ENCODE peak calls at places on chromosome 17, in seven cellular contexts. N is left ventricle myocardium inferior, Y is WERI-Rb-1, G is testis, F is epithelial cell of esophagus, L is B cell, V is foreskin fibroblast. Q is an unnamed sample.

GRCh38 chr17:47413872-47414271 is 90.1 kb downstream of the EFCAB13 start:
- DNase-seq in N (no peak), Y (no peak), G (no peak), L (no peak), F (no peak), V (peak; percentile 28), Q (no peak)

GRCh38 chr17:66444001-66444400 is 141.6 kb downstream of the PRKCA start:
- DNase-seq in L (no peak), F (no peak), N (no peak), V (no peak), G (no peak), Y (no peak), Q (no peak)

GRCh38 chr17:82810644-82811430 is 29.0 kb downstream of the ZNF750 start:
- DNase-seq in L (no peak), F (no peak), V (no peak), N (no peak), G (no peak), Y (no peak), Q (no peak)

GRCh38 chr17:74040729-74041128 is 162.7 kb upstream of the RPL38 start:
- DNase-seq in F (no peak), Y (no peak), N (no peak), V (no peak), G (no peak), L (no peak), Q (no peak)

GRCh38 chr17:83080641-83081560 is 1.5 kb downstream of the METRNL start:
- DNase-seq in N (no peak), F (peak; percentile 16), Y (no peak), G (no peak), V (peak; percentile 71), L (peak; percentile 74), Q (no peak)

GRCh38 chr17:4519361-4519788 is 20.7 kb downstream of the SPNS2 start:
- DNase-seq in N (peak; percentile 75), V (no peak), G (peak; percentile 55), Y (no peak), F (no peak), L (no peak), Q (no peak)

GRCh38 chr17:78313735-78314648 is 45.9 kb downstream of the SOCS3 start:
- DNase-seq in G (peak; percentile 51), N (peak; percentile 80), V (peak; percentile 91), L (peak; percentile 43), Y (no peak), F (peak; percentile 90), Q (no peak)

GRCh38 chr17:39054111-39054645 is 87.0 kb upstream of the FBXO47 start:
- DNase-seq in G (peak; percentile 64), N (no peak), V (no peak), L (no peak), F (no peak), Y (no peak), Q (no peak)

GRCh38 chr17:67993998-67994361 is 2.3 kb downstream of the C17orf58 start:
- DNase-seq in V (peak; percentile 26), N (no peak), L (no peak), Y (no peak), F (no peak), G (no peak), Q (no peak)

GRCh38 chr17:79931517-79932309 is 92.5 kb upstream of the CBX4 start:
- DNase-seq in G (no peak), V (peak; percentile 51), Y (no peak), L (no peak), F (peak; percentile 44), N (no peak), Q (no peak)

GRCh38 chr17:38914741-38915638 is 10.4 kb upstream of the LASP1NB start:
- DNase-seq in V (no peak), N (no peak), Y (no peak), L (no peak), F (no peak), G (peak; percentile 14), Q (no peak)

GRCh38 chr17:17900615-17901520 is 64.1 kb upstream of the SREBF1 start:
- DNase-seq in G (peak; percentile 90), V (peak; percentile 100), F (peak; percentile 64), L (no peak), Y (no peak), N (peak; percentile 81), Q (no peak)

GRCh38 chr17:33929181-33929724 is 325.8 kb upstream of the CCL2 start:
- DNase-seq in G (no peak), Y (no peak), N (no peak), V (no peak), L (no peak), F (no peak), Q (no peak)

GRCh38 chr17:77424585-77425344 is 284.0 kb downstream of the SEC14L1 start:
- DNase-seq in V (peak; percentile 99), N (peak; percentile 95), F (no peak), Y (no peak), G (peak; percentile 96), L (no peak), Q (no peak)

GRCh38 chr17:4986951-4987766 is at the start of gene CAMTA2:
- DNase-seq in L (peak; percentile 89), N (peak; percentile 95), F (peak; percentile 64), V (peak; percentile 92), Y (peak; percentile 94), G (peak; percentile 94), Q (peak; percentile 86)

GRCh38 chr17:63295839-63296590 is 150.1 kb downstream of the CYB561 start:
- DNase-seq in G (no peak), Y (no peak), V (no peak), L (no peak), F (no peak), N (no peak), Q (no peak)

GRCh38 chr17:10875984-10876555 is 38.2 kb upstream of the PIRT start:
- DNase-seq in F (peak; percentile 39), N (no peak), V (peak; percentile 28), L (no peak), G (peak; percentile 68), Y (peak; percentile 62), Q (no peak)

GRCh38 chr17:10033982-10034381 is 128.9 kb upstream of the RCVRN start:
- DNase-seq in L (no peak), F (no peak), Y (no peak), N (no peak), V (no peak), G (no peak), Q (peak; percentile 85)

GRCh38 chr17:80353718-80354275 is 61.2 kb upstream of the ENDOV start:
- DNase-seq in V (no peak), L (no peak), F (no peak), G (no peak), N (no peak), Y (no peak), Q (no peak)

GRCh38 chr17:61235001-61235820 is 164.4 kb upstream of the TBX2 start:
- DNase-seq in V (no peak), Y (peak; percentile 41), F (no peak), N (no peak), G (no peak), L (no peak), Q (no peak)

GRCh38 chr17:3976675-3977171 is 12.5 kb upstream of the ATP2A3 start:
- DNase-seq in L (no peak), G (peak; percentile 39), N (peak; percentile 88), F (no peak), Y (no peak), V (no peak), Q (no peak)

GRCh38 chr17:2346475-2346874 is 9.2 kb downstream of the SGSM2 start:
- DNase-seq in L (no peak), V (no peak), G (no peak), N (no peak), F (peak; percentile 82), Y (no peak), Q (no peak)

GRCh38 chr17:60151355-60151754 is 1.6 kb downstream of the CA4 start:
- DNase-seq in V (no peak), G (no peak), F (peak; percentile 11), Y (peak; percentile 67), L (no peak), N (no peak), Q (no peak)

GRCh38 chr17:72715906-72716572 is 376.4 kb downstream of the SLC39A11 start:
- DNase-seq in V (peak; percentile 94), Y (no peak), L (no peak), N (no peak), F (peak; percentile 92), G (no peak), Q (no peak)

GRCh38 chr17:79950711-79951110 is 85.0 kb downstream of the TBC1D16 start:
- DNase-seq in F (no peak), G (no peak), N (no peak), L (peak; percentile 24), V (no peak), Y (peak; percentile 6), Q (no peak)

GRCh38 chr17:77288115-77288619 is 147.4 kb downstream of the SEC14L1 start:
- DNase-seq in G (no peak), V (no peak), Y (no peak), L (no peak), N (no peak), F (peak; percentile 82), Q (no peak)

GRCh38 chr17:4540224-4541040 is 14.8 kb downstream of the MYBBP1A start:
- DNase-seq in N (no peak), L (no peak), Y (no peak), V (no peak), F (no peak), G (no peak), Q (no peak)

GRCh38 chr17:19785854-19786253 is 37.8 kb upstream of the ALDH3A1 start:
- DNase-seq in N (no peak), F (no peak), G (no peak), Y (peak; percentile 40), L (no peak), V (no peak), Q (no peak)
- TF ChIP-seq CTCF in N (no peak), F (peak; percentile 30), G (no peak), Y (peak; percentile 69), L (no peak), V (peak; percentile 11), Q (no peak)

GRCh38 chr17:43611230-43611969 is 50.3 kb downstream of the MEOX1 start:
- DNase-seq in F (no peak), L (no peak), V (no peak), N (no peak), Y (no peak), G (no peak), Q (no peak)
- TF ChIP-seq CTCF in F (no peak), L (no peak), V (no peak), N (no peak), Y (no peak), G (no peak), Q (no peak)

DNA sequence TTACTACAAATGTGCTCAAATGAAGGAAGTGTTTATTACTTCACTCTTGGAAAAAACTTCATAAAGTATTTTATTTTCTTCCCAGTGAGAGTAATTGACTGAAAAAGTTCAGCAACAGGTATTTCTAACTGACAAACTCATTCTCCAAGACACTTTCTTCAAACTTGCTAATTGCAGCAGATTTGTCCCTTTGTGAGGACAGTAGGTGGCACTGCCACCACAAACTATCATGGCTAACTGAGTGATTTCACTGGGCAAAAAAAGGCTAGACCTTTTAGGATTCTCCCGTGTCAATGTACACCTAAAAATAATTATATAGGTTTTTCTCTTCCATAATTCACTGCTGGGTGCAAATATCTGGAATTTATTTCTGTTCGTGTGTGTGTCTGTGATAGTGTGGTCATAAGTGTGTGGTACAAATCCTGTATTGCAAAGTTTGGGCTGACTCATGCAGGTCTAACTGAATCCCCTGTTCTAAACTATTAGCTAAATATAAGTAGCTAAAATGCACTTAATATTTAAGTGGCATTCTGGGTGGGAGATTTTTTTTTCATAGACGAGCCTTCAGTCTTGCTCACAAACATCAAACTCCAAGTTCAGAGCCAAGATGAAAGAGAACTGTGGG is 3.9 kb downstream of the HS3ST3A1 start:
- DNase-seq in L (peak; percentile 51), Y (peak; percentile 46), G (peak; percentile 65), V (peak; percentile 77), N (no peak), F (peak; percentile 51), Q (no peak)
- TF ChIP-seq CTCF in L (peak; percentile 67), Y (peak; percentile 69), G (peak; percentile 36), V (peak; percentile 62), N (peak; percentile 68), F (peak; percentile 79), Q (peak; percentile 47)

GRCh38 chr17:49748223-49748622 is 15.7 kb downstream of the FAM117A start:
- DNase-seq in L (no peak), Y (no peak), F (no peak), N (no peak), V (no peak), G (no peak), Q (no peak)
- TF ChIP-seq CTCF in L (no peak), Y (no peak), F (no peak), N (no peak), V (no peak), G (no peak), Q (no peak)

Q was measured in CD14-positive monocyte.